ENCODE peak calls at places on chromosomes 13 and 19, in nine cellular contexts. One of them, this sample, is unnamed.

GRCh38 chr13:95404141-95404882 is 103.1 kb upstream of the ABCC4 start:
- DNase-seq in neural crest cell: peak
- DNase-seq in HEK293T: peak
- DNase-seq in NCI-H446 treated with DMSO at 0.1 percent for 48 hours: no peak
- DNase-seq in psoas muscle: peak
- DNase-seq in left lung: peak
- DNase-seq in type B pancreatic cell: peak
- DNase-seq in EL: peak
- DNase-seq in NCI-H1417: peak
- DNase-seq in this sample: peak

GRCh38 chr13:19818223-19818842 is 35.6 kb upstream of the PSPC1 start:
- DNase-seq in left lung: peak
- DNase-seq in NCI-H1417: no peak
- DNase-seq in EL: no peak
- DNase-seq in psoas muscle: peak
- DNase-seq in neural crest cell: peak
- DNase-seq in HEK293T: peak
- DNase-seq in type B pancreatic cell: peak
- DNase-seq in NCI-H446 treated with DMSO at 0.1 percent for 48 hours: no peak
- DNase-seq in this sample: peak

GRCh38 chr13:36950330-36950729 is 30.3 kb upstream of the SMAD9 start:
- DNase-seq in neural crest cell: no peak
- DNase-seq in HEK293T: no peak
- DNase-seq in EL: no peak
- DNase-seq in left lung: no peak
- DNase-seq in NCI-H1417: no peak
- DNase-seq in NCI-H446 treated with DMSO at 0.1 percent for 48 hours: no peak
- DNase-seq in type B pancreatic cell: no peak
- DNase-seq in psoas muscle: no peak
- DNase-seq in this sample: no peak

GRCh38 chr13:90706631-90707030 is 640.9 kb upstream of the MIR17HG start:
- DNase-seq in NCI-H446 treated with DMSO at 0.1 percent for 48 hours: no peak
- DNase-seq in left lung: no peak
- DNase-seq in NCI-H1417: no peak
- DNase-seq in type B pancreatic cell: no peak
- DNase-seq in HEK293T: no peak
- DNase-seq in EL: no peak
- DNase-seq in psoas muscle: no peak
- DNase-seq in neural crest cell: no peak
- DNase-seq in this sample: no peak

GRCh38 chr19:6765738-6766356 is 1.4 kb downstream of the SH2D3A start:
- DNase-seq in NCI-H1417: no peak
- DNase-seq in neural crest cell: no peak
- DNase-seq in HEK293T: no peak
- DNase-seq in left lung: peak
- DNase-seq in NCI-H446 treated with DMSO at 0.1 percent for 48 hours: no peak
- DNase-seq in psoas muscle: no peak
- DNase-seq in type B pancreatic cell: no peak
- DNase-seq in EL: peak
- DNase-seq in this sample: no peak

GRCh38 chr19:39017646-39018045 is 14.7 kb downstream of the FBXO27 start:
- DNase-seq in EL: no peak
- DNase-seq in NCI-H446 treated with DMSO at 0.1 percent for 48 hours: no peak
- DNase-seq in neural crest cell: no peak
- DNase-seq in psoas muscle: no peak
- DNase-seq in left lung: no peak
- DNase-seq in type B pancreatic cell: no peak
- DNase-seq in HEK293T: no peak
- DNase-seq in NCI-H1417: no peak
- DNase-seq in this sample: no peak

GRCh38 chr19:49889687-49890348 is 6.9 kb downstream of the IL4I1 start:
- DNase-seq in NCI-H1417: peak
- DNase-seq in type B pancreatic cell: no peak
- DNase-seq in NCI-H446 treated with DMSO at 0.1 percent for 48 hours: no peak
- DNase-seq in psoas muscle: peak
- DNase-seq in left lung: peak
- DNase-seq in HEK293T: peak
- DNase-seq in EL: peak
- DNase-seq in neural crest cell: peak
- DNase-seq in this sample: peak

GRCh38 chr19:40549007-40549708 is 27.5 kb upstream of the SHKBP1 start:
- DNase-seq in HEK293T: peak
- DNase-seq in neural crest cell: peak
- DNase-seq in type B pancreatic cell: no peak
- DNase-seq in NCI-H446 treated with DMSO at 0.1 percent for 48 hours: no peak
- DNase-seq in psoas muscle: peak
- DNase-seq in left lung: peak
- DNase-seq in EL: peak
- DNase-seq in NCI-H1417: peak
- DNase-seq in this sample: peak

This sample was measured in activated T-helper 2 cell treated with anti-CD3 and anti-CD28 coated beads, Interferon-gamma antibody, Interleukin-2, Interleukin-4, amounts not matched to agents 10 μg/mL and 5 μg/mL and 100 μg/mL, durations not matched to agents 14 hours and 24 hours and 36 hours.